ENCODE peak calls at places on chromosomes 6 and 20, in six cellular contexts. N, T, X, O, W and G are unnamed samples.

GRCh38 chr6:31403283-31403989 is at the start of gene MICA:
- DNase-seq in N (peak; percentile 94), T (peak; percentile 94), X (no peak), O (peak; percentile 93), W (peak; percentile 98), G (peak; percentile 92)

GRCh38 chr6:57262901-57263694 is 41.0 kb upstream of the RAB23 start:
- DNase-seq in N (no peak), T (peak; percentile 78), X (no peak), O (no peak), W (no peak), G (no peak)

GRCh38 chr6:127637830-127638229 is 60.9 kb downstream of the C6orf58 start:
- DNase-seq in N (no peak), T (no peak), X (no peak), O (no peak), W (no peak), G (no peak)

GRCh38 chr6:42292002-42292735 is 74.5 kb upstream of the MRPS10 start:
- DNase-seq in N (no peak), T (peak; percentile 87), X (no peak), O (no peak), W (no peak), G (no peak)

GRCh38 chr6:93644611-93645010 is 225.3 kb upstream of the EPHA7 start:
- DNase-seq in N (no peak), T (no peak), X (no peak), O (no peak), W (no peak), G (no peak)

GRCh38 chr20:44014807-44015732 is 100.4 kb downstream of the TOX2 start:
- DNase-seq in N (no peak), T (no peak), X (no peak), O (no peak), W (peak; percentile 51), G (no peak)

GRCh38 chr6:156585859-156586258 is 191.3 kb upstream of the ARID1B start:
- DNase-seq in N (no peak), T (no peak), X (no peak), O (no peak), W (no peak), G (no peak)

GRCh38 chr6:146546440-146546839 is 2.8 kb downstream of the RAB32 start:
- DNase-seq in N (no peak), T (peak; percentile 87), X (no peak), O (no peak), W (no peak), G (no peak)

DNA sequence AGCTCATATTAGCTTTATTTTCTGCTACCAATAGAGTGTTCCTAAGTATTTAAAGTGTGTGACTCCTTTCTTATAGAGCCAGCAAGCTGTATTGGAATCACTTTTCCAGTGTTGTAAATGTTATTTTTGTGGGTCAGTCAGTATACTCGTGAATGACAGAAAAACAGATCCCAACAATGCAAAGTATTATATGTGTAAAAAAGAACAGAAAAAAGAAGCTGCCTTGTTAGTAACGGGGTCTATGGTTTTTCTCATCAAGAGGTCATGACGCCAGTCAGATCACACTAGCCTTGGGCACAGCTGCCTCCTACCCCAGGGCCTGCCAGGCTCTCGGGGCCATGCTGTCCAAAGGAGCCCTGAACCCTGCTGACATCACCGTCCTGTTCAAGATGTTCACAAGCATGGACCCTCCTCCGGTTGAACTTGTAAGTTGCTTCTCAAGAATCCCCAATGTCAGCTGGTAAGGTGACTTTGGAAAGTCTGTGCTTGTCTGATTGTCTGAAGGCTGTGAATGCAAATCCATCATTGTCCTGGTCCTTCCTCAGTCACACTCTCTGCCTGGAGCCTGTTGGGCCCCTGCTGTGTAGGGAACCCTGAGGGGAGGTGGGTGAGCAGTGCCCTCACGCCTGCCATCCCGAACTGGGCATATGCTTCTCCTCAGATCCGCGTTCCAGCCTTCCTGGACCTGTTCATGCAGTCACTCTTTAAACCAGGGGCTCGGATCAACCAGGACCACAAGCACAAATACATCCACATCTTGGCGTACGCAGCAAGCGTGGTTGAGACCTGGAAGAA is 9.8 kb downstream of the NELFCD start:
- DNase-seq in N (no peak), T (no peak), X (no peak), O (no peak), W (no peak), G (no peak)
- H3K36me3 ChIP-seq in N (peaks cover 25% of the 10 kb centered on the region), T (peaks cover 94% of the 10 kb centered on the region), X (peaks cover 74% of the 10 kb centered on the region), O (peaks cover 37% of the 10 kb centered on the region), W (peaks cover 98% of the 10 kb centered on the region), G (peaks cover 100% of the 10 kb centered on the region)

DNA sequence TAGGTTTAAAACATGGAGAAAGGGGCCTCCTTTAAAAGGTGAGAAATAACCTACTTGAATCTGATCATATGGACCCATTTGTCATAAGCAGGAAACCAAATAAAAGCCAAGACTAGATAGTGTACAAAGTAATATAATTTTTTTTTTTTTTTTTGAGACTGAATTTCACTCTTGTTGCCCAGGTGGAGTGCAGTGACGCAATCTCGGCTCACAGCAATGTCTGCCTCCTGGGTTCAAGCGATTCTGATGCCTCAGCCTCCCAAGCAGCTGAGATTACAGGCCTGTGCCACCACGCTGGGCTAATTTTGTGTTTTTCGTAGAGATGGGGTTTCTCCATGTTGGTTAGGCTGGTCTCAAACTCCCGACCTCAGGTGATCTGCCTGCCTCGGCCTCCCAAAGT is 89.2 kb downstream of the SASH1 start:
- DNase-seq in N (no peak), T (no peak), X (no peak), O (no peak), W (no peak), G (no peak)
- TF ChIP-seq CTCF in N (no peak), T (no peak), X (no peak), O (no peak), W (no peak), G (no peak)

GRCh38 chr6:73209117-73209516 is 16.2 kb downstream of the KHDC1L start:
- DNase-seq in N (no peak), T (no peak), X (no peak), O (no peak), W (no peak), G (no peak)
- H3K27ac ChIP-seq in N (no peak overlapping the region), T (no peak overlapping the region), X (no peak overlapping the region), O (no peak overlapping the region), W (no peak overlapping the region), G (no peak overlapping the region)

GRCh38 chr6:107670792-107671199 is 153.3 kb downstream of the SCML4 start:
- DNase-seq in N (no peak), T (peak; percentile 32), X (no peak), O (no peak), W (no peak), G (peak; percentile 84)

GRCh38 chr6:107665386-107665785 is 158.7 kb downstream of the SCML4 start:
- DNase-seq in N (no peak), T (peak; percentile 50), X (no peak), O (peak; percentile 39), W (no peak), G (no peak)

GRCh38 chr6:107668826-107669474 is 155.2 kb downstream of the SCML4 start:
- DNase-seq in N (no peak), T (no peak), X (no peak), O (peak; percentile 61), W (no peak), G (no peak)

GRCh38 chr6:107666084-107666981 is 157.8 kb downstream of the SCML4 start:
- DNase-seq in N (no peak), T (peak; percentile 78), X (no peak), O (no peak), W (no peak), G (no peak)

DNA sequence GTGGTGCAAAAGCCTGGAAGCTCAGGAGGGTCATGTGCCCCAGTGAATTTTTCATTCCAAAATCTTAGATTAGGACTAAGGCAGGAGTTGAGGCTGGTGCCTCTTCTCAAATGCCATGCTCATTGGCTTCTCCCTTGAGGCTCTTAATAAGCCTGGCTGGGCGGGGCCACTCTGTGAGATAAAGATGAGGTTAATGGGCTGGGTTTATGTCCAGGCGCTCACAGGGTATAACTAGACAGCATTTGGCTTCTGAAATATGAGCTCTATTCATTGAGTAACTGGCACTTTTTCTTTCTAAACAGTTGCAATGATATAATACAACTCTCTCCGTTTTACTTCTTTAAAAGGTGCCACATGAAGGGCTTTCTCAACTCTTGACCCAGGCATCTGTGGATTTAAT is 156.3 kb downstream of the SCML4 start:
- DNase-seq in N (no peak), T (no peak), X (no peak), O (no peak), W (no peak), G (no peak)
- H3K36me3 ChIP-seq in N (no peaks in the 10 kb centered on the region), T (no peaks in the 10 kb centered on the region), X (no peaks in the 10 kb centered on the region), O (no peaks in the 10 kb centered on the region), W (no peaks in the 10 kb centered on the region), G (no peaks in the 10 kb centered on the region)